ENCODE peak calls at places on chromosomes 7 and 10, in six cellular contexts. One of them, this sample, is unnamed.

GRCh38 chr7:110375068-110375467 is 715.9 kb upstream of the LRRN3 start:
- DNase-seq in NCI-H1105: no peak
- DNase-seq in iris pigment epithelial cell: no peak
- DNase-seq in left ventricle myocardium superior: no peak
- DNase-seq in hypothalamus: no peak
- DNase-seq in A549: no peak
- DNase-seq in this sample: no peak

GRCh38 chr7:37549542-37549941 is 100.9 kb upstream of the ELMO1 start:
- DNase-seq in iris pigment epithelial cell: no peak
- DNase-seq in NCI-H1105: no peak
- DNase-seq in hypothalamus: no peak
- DNase-seq in A549: no peak
- DNase-seq in left ventricle myocardium superior: no peak
- DNase-seq in this sample: no peak

GRCh38 chr7:51290702-51291290 is 25.8 kb downstream of the COBL start:
- DNase-seq in left ventricle myocardium superior: no peak
- DNase-seq in NCI-H1105: no peak
- DNase-seq in hypothalamus: no peak
- DNase-seq in A549: no peak
- DNase-seq in iris pigment epithelial cell: no peak
- DNase-seq in this sample: no peak

GRCh38 chr10:97596101-97597055 is 6.9 kb downstream of the C10orf62 start:
- DNase-seq in left ventricle myocardium superior: peak
- DNase-seq in NCI-H1105: no peak
- DNase-seq in A549: peak
- DNase-seq in hypothalamus: no peak
- DNase-seq in iris pigment epithelial cell: peak
- DNase-seq in this sample: no peak

GRCh38 chr7:83614112-83614511 is 34.8 kb downstream of the SEMA3E start:
- DNase-seq in NCI-H1105: no peak
- DNase-seq in A549: peak
- DNase-seq in iris pigment epithelial cell: no peak
- DNase-seq in hypothalamus: no peak
- DNase-seq in left ventricle myocardium superior: no peak
- DNase-seq in this sample: no peak

GRCh38 chr7:40621592-40621998 is 486.8 kb downstream of the SUGCT start:
- DNase-seq in iris pigment epithelial cell: no peak
- DNase-seq in A549: no peak
- DNase-seq in left ventricle myocardium superior: no peak
- DNase-seq in hypothalamus: no peak
- DNase-seq in NCI-H1105: no peak
- DNase-seq in this sample: no peak

GRCh38 chr7:5528815-5529442 is 105.3 kb upstream of the TNRC18 start:
- DNase-seq in NCI-H1105: no peak
- DNase-seq in A549: no peak
- DNase-seq in left ventricle myocardium superior: no peak
- DNase-seq in iris pigment epithelial cell: no peak
- DNase-seq in hypothalamus: no peak
- DNase-seq in this sample: no peak

GRCh38 chr7:51121945-51122425 is 194.6 kb downstream of the COBL start:
- DNase-seq in NCI-H1105: no peak
- DNase-seq in left ventricle myocardium superior: peak
- DNase-seq in iris pigment epithelial cell: no peak
- DNase-seq in hypothalamus: no peak
- DNase-seq in A549: no peak
- DNase-seq in this sample: no peak

GRCh38 chr10:43192824-43193223 is 54.6 kb downstream of the CSGALNACT2 start:
- DNase-seq in NCI-H1105: no peak
- DNase-seq in iris pigment epithelial cell: no peak
- DNase-seq in A549: no peak
- DNase-seq in left ventricle myocardium superior: no peak
- DNase-seq in hypothalamus: no peak
- DNase-seq in this sample: no peak